ENCODE peak calls at places on chromosomes 11 and 22, in five cellular contexts. X, O, A, P and T are unnamed samples. For H3K4me1, the result is how much of the 10 kb centered on the place peaks cover.

GRCh38 chr11:39346043-39346442 is 2113.4 kb downstream of the LRRC4C start:
- DNase-seq in X (no peak), O (no peak), A (no peak), P (no peak), T (no peak)

GRCh38 chr22:50011447-50012200 is 941 bp downstream of the IL17REL start:
- DNase-seq in X (no peak), O (no peak), A (no peak), P (peak), T (no peak)

GRCh38 chr11:13663631-13664071 is 4.8 kb upstream of the FAR1 start:
- DNase-seq in X (no peak), O (no peak), A (no peak), P (no peak), T (no peak)

GRCh38 chr11:65108469-65109123 is 3.1 kb upstream of the TM7SF2 start:
- DNase-seq in X (no peak), O (no peak), A (no peak), P (peak), T (no peak)

GRCh38 chr11:130413383-130414106 is 14.9 kb downstream of the ADAMTS8 start:
- DNase-seq in X (peak), O (no peak), A (no peak), P (no peak), T (no peak)

GRCh38 chr11:68164437-68164836 is 43.2 kb upstream of the CHKA start:
- DNase-seq in X (no peak), O (no peak), A (no peak), P (no peak), T (no peak)

GRCh38 chr11:8219257-8220021 is 44.2 kb downstream of the LMO1 start:
- DNase-seq in X (no peak), O (no peak), A (no peak), P (peak), T (no peak)

GRCh38 chr22:45248832-45249561 is 8.3 kb upstream of the KIAA0930 start:
- DNase-seq in X (no peak), O (no peak), A (no peak), P (no peak), T (no peak)

GRCh38 chr11:9095421-9095820 is 4.0 kb upstream of the SCUBE2 start:
- DNase-seq in X (no peak), O (no peak), A (no peak), P (peak), T (no peak)

GRCh38 chr11:123478352-123478986 is 48.4 kb downstream of the GRAMD1B start:
- DNase-seq in X (peak), O (peak), A (no peak), P (peak), T (peak)

GRCh38 chr11:27291302-27291889 is 71.6 kb downstream of the CCDC34 start:
- DNase-seq in X (no peak), O (no peak), A (no peak), P (no peak), T (no peak)

GRCh38 chr22:27224485-27225364 is 567.3 kb downstream of the MIAT start:
- DNase-seq in X (no peak), O (no peak), A (no peak), P (no peak), T (peak)

GRCh38 chr11:45872513-45873356 is 12.7 kb upstream of the MAPK8IP1 start:
- DNase-seq in X (peak), O (no peak), A (no peak), P (peak), T (no peak)

GRCh38 chr22:32200752-32201151 is 4.1 kb downstream of the RFPL2 start:
- DNase-seq in X (no peak), O (no peak), A (no peak), P (no peak), T (no peak)

GRCh38 chr11:18066626-18067025 is 20.6 kb upstream of the TPH1 start:
- DNase-seq in X (no peak), O (no peak), A (no peak), P (no peak), T (no peak)

GRCh38 chr11:75214411-75214821 is 26.2 kb upstream of the TPBGL start:
- DNase-seq in X (peak), O (peak), A (no peak), P (peak), T (peak)

GRCh38 chr11:22433517-22433916 is 95.3 kb downstream of the SLC17A6 start:
- DNase-seq in X (no peak), O (no peak), A (no peak), P (no peak), T (no peak)

GRCh38 chr11:19258651-19259230 is 18.0 kb upstream of the E2F8 start:
- DNase-seq in X (no peak), O (no peak), A (no peak), P (no peak), T (no peak)

GRCh38 chr11:83827940-83828554 is 541.9 kb upstream of the CCDC90B start:
- DNase-seq in X (no peak), O (no peak), A (no peak), P (no peak), T (no peak)

GRCh38 chr11:67202045-67202444 is 64.2 kb upstream of the GRK2 start:
- DNase-seq in X (no peak), O (no peak), A (no peak), P (no peak), T (no peak)

GRCh38 chr11:124676386-124676785 is 2.7 kb downstream of the SPA17 start:
- DNase-seq in X (no peak), O (no peak), A (no peak), P (no peak), T (no peak)

GRCh38 chr11:61860054-61860903 is 31.1 kb downstream of the FADS3 start:
- DNase-seq in X (no peak), O (no peak), A (no peak), P (no peak), T (peak)

GRCh38 chr11:30025396-30026139 is 8.7 kb upstream of the KCNA4 start:
- DNase-seq in X (no peak), O (no peak), A (no peak), P (peak), T (no peak)

GRCh38 chr11:43497144-43497543 is 138.4 kb downstream of the TTC17 start:
- DNase-seq in X (no peak), O (no peak), A (no peak), P (no peak), T (no peak)

GRCh38 chr11:64514596-64514995 is 76.4 kb upstream of the SLC22A12 start:
- DNase-seq in X (no peak), O (no peak), A (no peak), P (no peak), T (no peak)

GRCh38 chr22:38172489-38173155 is 9.0 kb downstream of the PLA2G6 start:
- DNase-seq in X (peak), O (no peak), A (no peak), P (no peak), T (peak)

GRCh38 chr11:39965701-39966100 is 1493.8 kb downstream of the LRRC4C start:
- DNase-seq in X (no peak), O (no peak), A (no peak), P (no peak), T (no peak)

GRCh38 chr11:126403658-126404057 is 48.2 kb downstream of the ST3GAL4 start:
- DNase-seq in X (no peak), O (no peak), A (no peak), P (no peak), T (no peak)

GRCh38 chr11:119161871-119162270 is 6.7 kb upstream of the NLRX1 start:
- DNase-seq in X (no peak), O (no peak), A (no peak), P (no peak), T (no peak)

GRCh38 chr22:36326178-36327161 is 61.3 kb downstream of the MYH9 start:
- DNase-seq in X (no peak), O (no peak), A (no peak), P (no peak), T (no peak)

GRCh38 chr11:8002676-8003075 is 15.5 kb downstream of the EIF3F start:
- DNase-seq in X (no peak), O (no peak), A (no peak), P (peak), T (no peak)

GRCh38 chr11:119545978-119546915 is 123.3 kb upstream of the THY1 start:
- DNase-seq in X (no peak), O (no peak), A (no peak), P (no peak), T (no peak)

GRCh38 chr11:2927851-2928604 is 1.2 kb downstream of the PHLDA2 start:
- DNase-seq in X (peak), O (no peak), A (no peak), P (no peak), T (no peak)

GRCh38 chr11:86510097-86510496 is 135.4 kb downstream of the CCDC81 start:
- DNase-seq in X (no peak), O (no peak), A (no peak), P (no peak), T (no peak)

GRCh38 chr11:67264260-67264659 is 2.0 kb upstream of the GRK2 start:
- DNase-seq in X (no peak), O (no peak), A (no peak), P (no peak), T (no peak)

GRCh38 chr11:30128269-30128932 is 102.4 kb upstream of the FSHB start:
- DNase-seq in X (no peak), O (no peak), A (no peak), P (peak), T (peak)

GRCh38 chr22:35102663-35103062 is 36.7 kb downstream of the ISX start:
- DNase-seq in X (no peak), O (no peak), A (no peak), P (peak), T (no peak)

GRCh38 chr11:73245461-73245860 is 26.7 kb upstream of the P2RY6 start:
- DNase-seq in X (no peak), O (no peak), A (no peak), P (peak), T (no peak)

GRCh38 chr11:97557399-97557798 is 1167.6 kb downstream of the JRKL start:
- DNase-seq in X (no peak), O (no peak), A (no peak), P (no peak), T (no peak)

GRCh38 chr11:69624293-69624692 is 16.7 kb upstream of the CCND1 start:
- DNase-seq in X (no peak), O (no peak), A (no peak), P (no peak), T (no peak)
- H3K4me1 ChIP-seq in X (under half), O (under half), A (under half), P (under half), T (under half)

GRCh38 chr11:110087820-110088534 is 5.2 kb upstream of the ZC3H12C start:
- DNase-seq in X (no peak), O (no peak), A (no peak), P (no peak), T (no peak)
- H3K27ac ChIP-seq in X (no peak), O (no peak), A (no peak), P (no peak), T (no peak)

GRCh38 chr11:79237676-79238075 is 203.2 kb downstream of the TENM4 start:
- DNase-seq in X (no peak), O (no peak), A (no peak), P (no peak), T (peak)

GRCh38 chr11:79232346-79232745 is 208.5 kb downstream of the TENM4 start:
- DNase-seq in X (no peak), O (no peak), A (no peak), P (no peak), T (no peak)

GRCh38 chr11:79237111-79237510 is 203.7 kb downstream of the TENM4 start:
- DNase-seq in X (no peak), O (no peak), A (no peak), P (no peak), T (no peak)

GRCh38 chr11:79235696-79236095 is 205.1 kb downstream of the TENM4 start:
- DNase-seq in X (no peak), O (no peak), A (no peak), P (no peak), T (no peak)

DNA sequence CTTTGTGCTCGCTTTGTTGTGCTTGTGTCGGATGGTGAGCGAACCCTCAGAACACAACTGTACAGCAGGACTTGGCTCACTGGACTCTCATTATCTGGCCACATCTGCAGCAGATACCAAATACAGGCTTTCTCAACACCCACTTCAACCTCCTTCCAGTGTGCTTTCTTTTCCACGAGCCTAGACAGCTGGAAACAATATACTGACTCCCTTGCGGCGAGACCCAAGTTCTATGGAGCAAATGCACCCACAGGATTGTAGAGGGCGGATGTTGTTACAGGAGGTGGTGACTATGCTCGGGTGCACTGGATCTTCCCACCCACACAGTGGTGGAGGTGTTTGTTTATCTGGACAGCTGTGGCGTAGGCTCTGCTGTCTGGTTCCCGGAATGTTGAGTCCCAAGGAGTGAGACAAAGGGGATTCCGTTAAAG is 204.3 kb downstream of the TENM4 start:
- DNase-seq in X (no peak), O (no peak), A (no peak), P (no peak), T (peak)
- H3K4me3 ChIP-seq in X (no peak), O (no peak), A (no peak), P (no peak), T (no peak)

DNA sequence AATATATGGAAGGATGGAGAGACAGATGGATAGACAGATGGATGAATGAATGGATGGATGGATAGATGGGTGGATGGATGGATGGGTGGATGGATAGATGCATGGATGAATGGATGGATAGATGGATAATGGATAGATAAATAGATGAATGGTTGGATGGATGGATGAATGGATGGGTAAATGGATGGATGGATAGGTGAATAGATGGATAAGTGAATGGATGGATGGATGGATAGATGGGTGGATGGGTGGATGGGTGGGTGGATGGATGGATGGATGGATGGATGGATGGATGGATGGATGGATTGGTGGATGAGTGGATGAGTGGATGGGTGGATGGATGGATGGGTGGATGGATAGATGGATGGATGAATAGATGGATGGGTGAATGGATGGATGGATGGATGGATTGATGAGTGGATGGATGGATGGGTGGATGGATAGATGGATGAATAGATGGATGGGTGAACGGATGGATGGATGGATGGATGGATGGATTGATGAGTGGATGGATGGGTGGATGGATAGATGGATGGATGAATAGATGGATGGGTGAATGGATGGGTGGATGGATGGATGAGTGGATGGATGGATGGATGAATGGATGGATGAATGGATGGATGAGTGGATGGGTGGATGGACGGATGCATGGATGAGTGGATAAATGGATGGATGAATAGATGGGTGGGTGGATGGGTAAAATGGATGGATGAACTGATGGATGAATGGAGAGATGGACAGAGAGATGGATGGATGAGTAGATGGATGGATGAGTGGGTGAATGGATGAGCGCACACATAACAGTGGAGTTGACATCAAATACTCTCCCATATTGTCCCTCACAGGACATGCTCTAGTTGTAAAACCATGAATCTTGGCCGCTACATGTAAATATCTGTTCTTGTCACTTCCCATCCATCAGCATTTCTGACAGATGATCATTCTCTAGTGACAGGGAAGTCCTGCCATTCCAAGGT is 8.8 kb downstream of the LSP1 start:
- DNase-seq in X (no peak), O (no peak), A (no peak), P (no peak), T (no peak)
- H3K4me1 ChIP-seq in X (under half), O (half or more), A (under half), P (under half), T (under half)

GRCh38 chr22:46477967-46478635 is 59.3 kb downstream of the CELSR1 start:
- DNase-seq in X (no peak), O (no peak), A (no peak), P (no peak), T (no peak)
- H3K27ac ChIP-seq in X (no peak), O (no peak), A (no peak), P (no peak), T (no peak)

DNA sequence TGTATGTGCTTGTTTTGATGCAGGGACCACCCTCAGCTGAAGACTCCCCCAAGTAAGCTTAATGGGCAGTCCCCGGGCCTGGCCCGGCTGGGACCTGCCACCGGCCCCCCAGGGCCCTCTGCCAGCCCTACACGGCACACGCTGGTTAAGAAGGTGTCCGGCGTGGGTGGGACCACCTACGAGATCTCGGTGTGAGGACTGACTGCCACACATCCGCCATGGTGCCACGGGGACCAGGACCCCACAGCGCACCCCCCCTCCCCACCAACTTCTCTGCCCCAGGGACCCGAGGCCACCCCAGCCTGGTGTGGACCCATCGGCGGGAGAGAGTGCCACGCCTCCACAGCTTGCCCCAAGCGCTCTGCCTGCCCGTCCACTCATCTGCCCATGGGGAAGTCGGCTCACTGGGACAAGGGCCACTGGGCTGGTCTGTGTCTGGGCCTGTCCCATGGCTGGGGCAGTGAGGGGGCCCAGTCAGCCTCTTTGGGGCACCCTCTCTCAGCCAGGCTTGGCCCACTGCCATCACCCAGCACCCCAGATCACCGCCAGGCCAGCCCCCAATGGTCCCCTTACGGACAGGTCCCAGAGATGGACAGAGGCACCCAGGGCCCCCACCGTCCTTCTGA is 5.5 kb downstream of the CCDC188 start:
- DNase-seq in X (no peak), O (no peak), A (no peak), P (no peak), T (no peak)
- H3K4me3 ChIP-seq in X (no peak), O (no peak), A (no peak), P (no peak), T (no peak)